ENCODE peak calls at places on chromosomes 7 and 10, in ten cellular contexts. P is neural crest cell, C is AG10803, N is AG09309, Q is upper lobe of left lung, U is HFF-Myc, E is esophagus muscularis mucosa, J is left lung, S is body of pancreas, R is lower lobe of right lung. T is an unnamed sample.

GRCh38 chr7:131522325-131522920 is 34.0 kb downstream of the PODXL start:
- DNase-seq in R (no peak), Q (no peak), P (no peak), N (no peak), U (no peak), C (peak; percentile 40), E (no peak), S (no peak), J (no peak), T (no peak)

GRCh38 chr10:614772-615582 is 74.5 kb downstream of the DIP2C start:
- DNase-seq in S (no peak), U (no peak), J (no peak), E (no peak), C (peak; percentile 83), P (no peak), R (peak; percentile 35), Q (no peak), N (no peak), T (no peak)

GRCh38 chr7:119270045-119270464 is 1002.9 kb upstream of the KCND2 start:
- DNase-seq in S (peak; percentile 68), C (peak; percentile 48), Q (peak; percentile 53), R (peak; percentile 51), E (no peak), U (peak; percentile 9), N (no peak), P (peak; percentile 50), J (peak; percentile 38), T (no peak)

GRCh38 chr10:24723788-24724380 is at the start of gene ARHGAP21:
- DNase-seq in R (peak; percentile 75), U (no peak), C (peak; percentile 74), S (peak; percentile 69), P (peak; percentile 45), N (no peak), J (peak; percentile 79), E (no peak), Q (peak; percentile 62), T (peak; percentile 51)

GRCh38 chr7:158613481-158613880 is 25.9 kb upstream of the PTPRN2 start:
- DNase-seq in E (no peak), R (no peak), J (no peak), N (no peak), P (no peak), C (no peak), Q (no peak), S (no peak), U (no peak), T (no peak)

GRCh38 chr10:20281579-20281978 is 465.3 kb downstream of the PLXDC2 start:
- DNase-seq in E (no peak), Q (no peak), S (no peak), U (no peak), P (no peak), J (no peak), N (no peak), C (no peak), R (no peak), T (no peak)

GRCh38 chr10:58453098-58453497 is 59.6 kb upstream of the BICC1 start:
- DNase-seq in S (no peak), P (no peak), J (no peak), E (no peak), R (no peak), Q (no peak), U (no peak), C (no peak), N (no peak), T (no peak)

GRCh38 chr10:29735628-29736324 is 101.0 kb upstream of the SVIL start:
- DNase-seq in R (peak; percentile 92), U (no peak), N (no peak), S (peak; percentile 88), E (peak; percentile 97), J (peak; percentile 90), Q (peak; percentile 94), C (peak; percentile 42), P (peak; percentile 83), T (peak; percentile 41)

GRCh38 chr10:118708571-118708970 is 46.2 kb downstream of the CACUL1 start:
- DNase-seq in N (no peak), S (no peak), E (no peak), J (no peak), C (no peak), P (no peak), U (no peak), Q (no peak), R (no peak), T (no peak)

DNA sequence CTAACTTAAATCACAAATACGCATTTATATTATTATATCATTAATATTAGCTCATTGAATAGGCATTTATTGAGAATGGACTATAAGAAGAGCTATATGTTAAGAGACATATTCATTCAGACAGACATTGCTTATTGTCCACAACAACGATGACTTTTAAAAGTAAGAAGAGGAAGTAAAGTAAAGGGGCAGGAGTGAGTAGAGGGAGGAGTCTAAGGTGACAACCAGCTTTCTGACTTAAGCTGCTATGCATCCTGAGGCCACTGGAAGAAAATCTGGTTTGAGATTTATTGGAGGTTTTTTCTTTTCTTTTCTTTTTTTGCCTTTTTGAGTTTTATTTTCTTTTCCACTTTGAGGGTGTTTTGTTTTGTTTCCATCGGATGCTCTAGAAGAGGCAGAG is 723.5 kb downstream of the GRM8 start:
- DNase-seq in U (no peak), R (no peak), N (no peak), J (no peak), Q (no peak), E (no peak), S (no peak), P (no peak), C (no peak), T (no peak)
- TF ChIP-seq CTCF in U (no peak), R (no peak), N (no peak), J (no peak), Q (no peak), E (no peak), S (no peak), P (no peak), C (no peak), T (no peak)

GRCh38 chr10:128245026-128245425 is 118.8 kb upstream of the MKI67 start:
- DNase-seq in J (no peak), N (no peak), E (no peak), C (no peak), S (no peak), U (no peak), Q (no peak), R (no peak), P (no peak), T (no peak)

GRCh38 chr10:128237710-128238109 is 111.5 kb upstream of the MKI67 start:
- DNase-seq in C (no peak), P (no peak), U (no peak), R (no peak), Q (no peak), E (no peak), S (no peak), N (no peak), J (no peak), T (no peak)

GRCh38 chr10:128247576-128247975 is 121.4 kb upstream of the MKI67 start:
- DNase-seq in Q (no peak), J (no peak), U (no peak), R (no peak), E (no peak), C (no peak), P (no peak), N (no peak), S (no peak), T (no peak)

DNA sequence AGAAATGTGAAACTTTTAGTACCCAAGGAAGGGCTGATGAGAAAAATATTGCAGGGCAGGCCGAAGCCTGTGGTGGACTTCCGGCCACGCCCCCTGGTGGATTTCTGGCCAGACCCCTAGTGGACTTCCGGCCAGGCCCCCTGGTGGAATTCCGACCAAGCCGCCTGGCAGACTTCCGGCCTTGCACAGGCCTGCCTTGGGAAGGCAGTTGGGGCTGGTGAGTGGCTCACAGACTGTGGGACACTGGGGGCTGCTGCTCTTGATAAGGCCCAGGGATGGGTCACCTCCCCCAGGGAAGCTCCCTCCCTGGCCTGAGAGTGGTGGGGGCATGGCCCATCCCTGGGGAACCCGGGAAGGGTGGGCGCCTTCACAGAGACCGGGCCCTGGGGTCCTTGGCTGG is 116.4 kb upstream of the MKI67 start:
- DNase-seq in C (no peak), E (no peak), Q (no peak), P (no peak), J (no peak), R (no peak), N (no peak), U (no peak), S (no peak), T (no peak)
- TF ChIP-seq CTCF in C (no peak), E (no peak), Q (no peak), P (no peak), J (no peak), R (no peak), N (no peak), U (no peak), S (no peak), T (no peak)

GRCh38 chr10:31134303-31134928 is 102.8 kb upstream of the ZNF438 start:
- DNase-seq in Q (peak; percentile 43), U (peak; percentile 87), J (no peak), R (no peak), N (no peak), S (no peak), P (no peak), C (peak; percentile 57), E (no peak), T (peak; percentile 35)

GRCh38 chr10:31139497-31139896 is 107.8 kb upstream of the ZNF438 start:
- DNase-seq in J (no peak), U (no peak), N (no peak), Q (no peak), E (peak; percentile 45), C (no peak), S (no peak), P (no peak), R (no peak), T (no peak)

GRCh38 chr10:31136386-31136785 is 104.7 kb upstream of the ZNF438 start:
- DNase-seq in J (no peak), E (peak; percentile 37), R (no peak), U (no peak), S (no peak), Q (no peak), C (no peak), N (no peak), P (no peak), T (no peak)

GRCh38 chr10:31138026-31138553 is 106.4 kb upstream of the ZNF438 start:
- DNase-seq in J (no peak), P (no peak), Q (no peak), U (no peak), E (peak; percentile 29), S (no peak), C (no peak), N (no peak), R (no peak), T (no peak)

GRCh38 chr10:31136951-31137885 is 105.6 kb upstream of the ZNF438 start:
- DNase-seq in P (no peak), U (no peak), Q (no peak), C (peak; percentile 40), N (no peak), R (no peak), E (peak; percentile 26), J (no peak), S (no peak), T (no peak)
- TF ChIP-seq CTCF in P (no peak), U (no peak), Q (no peak), C (no peak), N (no peak), R (no peak), E (no peak), J (no peak), S (no peak), T (no peak)

GRCh38 chr10:95391570-95392249 is 100.9 kb upstream of the PDLIM1 start:
- DNase-seq in C (peak; percentile 29), S (no peak), P (no peak), N (no peak), R (no peak), Q (no peak), U (peak; percentile 15), J (no peak), E (no peak), T (no peak)
- TF ChIP-seq CTCF in C (peak; percentile 19), S (no peak), P (no peak), N (peak; percentile 20), R (no peak), Q (no peak), U (peak; percentile 12), J (no peak), E (no peak), T (no peak)

GRCh38 chr10:3068968-3069737 is 1.8 kb downstream of the PFKP start:
- DNase-seq in U (no peak), S (no peak), P (no peak), N (no peak), R (no peak), J (no peak), Q (no peak), C (peak; percentile 13), E (no peak), T (peak; percentile 35)
- TF ChIP-seq CTCF in U (no peak), S (no peak), P (no peak), N (no peak), R (no peak), J (no peak), Q (no peak), C (no peak), E (no peak), T (no peak)

T was measured in activated B cell treated with CpG ODN at 0.5 μM for 24 hours.